ENCODE peak calls at places on chromosomes 4 and X, in nine cellular contexts. One of them, this sample, is unnamed.

GRCh38 chrX:122565952-122566351 is 618.1 kb upstream of the GRIA3 start:
- DNase-seq in lower lobe of right lung: no peak
- DNase-seq in IMR-90: peak
- DNase-seq in H9: no peak
- DNase-seq in stimulated activated CD4-positive, alpha-beta T cell treated with anti-CD3 and anti-CD28 coated beads, Interleukin-4, amount 100 ng/mL, for 48 hours: no peak
- DNase-seq in CD4-positive, alpha-beta memory T cell: no peak
- DNase-seq in activated T-cell treated with anti-CD3 and anti-CD28 coated beads, Interleukin-2, amount 50 U/mL, for 48 hours: no peak
- DNase-seq in activated effector memory CD4-positive, alpha-beta T cell treated with Interleukin-2 at 50 U/mL for 16 hours: no peak
- DNase-seq in tibial artery: no peak
- DNase-seq in this sample: no peak

GRCh38 chr4:87498446-87498900 is 30.7 kb downstream of the SPARCL1 start:
- DNase-seq in stimulated activated CD4-positive, alpha-beta T cell treated with anti-CD3 and anti-CD28 coated beads, Interleukin-4, amount 100 ng/mL, for 48 hours: no peak
- DNase-seq in tibial artery: no peak
- DNase-seq in activated effector memory CD4-positive, alpha-beta T cell treated with Interleukin-2 at 50 U/mL for 16 hours: no peak
- DNase-seq in CD4-positive, alpha-beta memory T cell: no peak
- DNase-seq in lower lobe of right lung: no peak
- DNase-seq in IMR-90: peak
- DNase-seq in activated T-cell treated with anti-CD3 and anti-CD28 coated beads, Interleukin-2, amount 50 U/mL, for 48 hours: no peak
- DNase-seq in H9: no peak
- DNase-seq in this sample: no peak

GRCh38 chr4:107862658-107863057 is 37.9 kb downstream of the SGMS2 start:
- DNase-seq in CD4-positive, alpha-beta memory T cell: no peak
- DNase-seq in activated effector memory CD4-positive, alpha-beta T cell treated with Interleukin-2 at 50 U/mL for 16 hours: no peak
- DNase-seq in IMR-90: peak
- DNase-seq in tibial artery: peak
- DNase-seq in H9: no peak
- DNase-seq in lower lobe of right lung: no peak
- DNase-seq in stimulated activated CD4-positive, alpha-beta T cell treated with anti-CD3 and anti-CD28 coated beads, Interleukin-4, amount 100 ng/mL, for 48 hours: no peak
- DNase-seq in activated T-cell treated with anti-CD3 and anti-CD28 coated beads, Interleukin-2, amount 50 U/mL, for 48 hours: peak
- DNase-seq in this sample: no peak

GRCh38 chr4:141417387-141417786 is 196.7 kb downstream of the ZNF330 start:
- DNase-seq in stimulated activated CD4-positive, alpha-beta T cell treated with anti-CD3 and anti-CD28 coated beads, Interleukin-4, amount 100 ng/mL, for 48 hours: no peak
- DNase-seq in tibial artery: no peak
- DNase-seq in activated T-cell treated with anti-CD3 and anti-CD28 coated beads, Interleukin-2, amount 50 U/mL, for 48 hours: no peak
- DNase-seq in lower lobe of right lung: no peak
- DNase-seq in CD4-positive, alpha-beta memory T cell: no peak
- DNase-seq in H9: no peak
- DNase-seq in IMR-90: peak
- DNase-seq in activated effector memory CD4-positive, alpha-beta T cell treated with Interleukin-2 at 50 U/mL for 16 hours: no peak
- DNase-seq in this sample: no peak

GRCh38 chr4:177726111-177726510 is 283.9 kb upstream of the AGA start:
- DNase-seq in IMR-90: peak
- DNase-seq in lower lobe of right lung: no peak
- DNase-seq in activated T-cell treated with anti-CD3 and anti-CD28 coated beads, Interleukin-2, amount 50 U/mL, for 48 hours: no peak
- DNase-seq in activated effector memory CD4-positive, alpha-beta T cell treated with Interleukin-2 at 50 U/mL for 16 hours: no peak
- DNase-seq in stimulated activated CD4-positive, alpha-beta T cell treated with anti-CD3 and anti-CD28 coated beads, Interleukin-4, amount 100 ng/mL, for 48 hours: no peak
- DNase-seq in tibial artery: no peak
- DNase-seq in CD4-positive, alpha-beta memory T cell: no peak
- DNase-seq in H9: no peak
- DNase-seq in this sample: no peak

GRCh38 chrX:21374163-21374993 is at the start of gene CNKSR2:
- DNase-seq in H9: peak
- DNase-seq in tibial artery: peak
- DNase-seq in activated T-cell treated with anti-CD3 and anti-CD28 coated beads, Interleukin-2, amount 50 U/mL, for 48 hours: peak
- DNase-seq in activated effector memory CD4-positive, alpha-beta T cell treated with Interleukin-2 at 50 U/mL for 16 hours: peak
- DNase-seq in IMR-90: peak
- DNase-seq in lower lobe of right lung: peak
- DNase-seq in stimulated activated CD4-positive, alpha-beta T cell treated with anti-CD3 and anti-CD28 coated beads, Interleukin-4, amount 100 ng/mL, for 48 hours: peak
- DNase-seq in CD4-positive, alpha-beta memory T cell: peak
- DNase-seq in this sample: peak

GRCh38 chr4:52728877-52729276 is 22.3 kb downstream of the ERVMER34-1 start:
- DNase-seq in IMR-90: no peak
- DNase-seq in lower lobe of right lung: no peak
- DNase-seq in activated effector memory CD4-positive, alpha-beta T cell treated with Interleukin-2 at 50 U/mL for 16 hours: no peak
- DNase-seq in H9: no peak
- DNase-seq in CD4-positive, alpha-beta memory T cell: no peak
- DNase-seq in activated T-cell treated with anti-CD3 and anti-CD28 coated beads, Interleukin-2, amount 50 U/mL, for 48 hours: no peak
- DNase-seq in stimulated activated CD4-positive, alpha-beta T cell treated with anti-CD3 and anti-CD28 coated beads, Interleukin-4, amount 100 ng/mL, for 48 hours: no peak
- DNase-seq in tibial artery: no peak
- DNase-seq in this sample: no peak

GRCh38 chrX:2855761-2856160 is 27.0 kb downstream of the GYG2 start:
- DNase-seq in activated effector memory CD4-positive, alpha-beta T cell treated with Interleukin-2 at 50 U/mL for 16 hours: no peak
- DNase-seq in tibial artery: no peak
- DNase-seq in CD4-positive, alpha-beta memory T cell: no peak
- DNase-seq in H9: no peak
- DNase-seq in activated T-cell treated with anti-CD3 and anti-CD28 coated beads, Interleukin-2, amount 50 U/mL, for 48 hours: no peak
- DNase-seq in IMR-90: no peak
- DNase-seq in stimulated activated CD4-positive, alpha-beta T cell treated with anti-CD3 and anti-CD28 coated beads, Interleukin-4, amount 100 ng/mL, for 48 hours: no peak
- DNase-seq in lower lobe of right lung: no peak
- DNase-seq in this sample: no peak

GRCh38 chr4:144572660-144573059 is 73.3 kb upstream of the HHIP start:
- DNase-seq in activated effector memory CD4-positive, alpha-beta T cell treated with Interleukin-2 at 50 U/mL for 16 hours: no peak
- DNase-seq in activated T-cell treated with anti-CD3 and anti-CD28 coated beads, Interleukin-2, amount 50 U/mL, for 48 hours: no peak
- DNase-seq in lower lobe of right lung: no peak
- DNase-seq in tibial artery: no peak
- DNase-seq in stimulated activated CD4-positive, alpha-beta T cell treated with anti-CD3 and anti-CD28 coated beads, Interleukin-4, amount 100 ng/mL, for 48 hours: no peak
- DNase-seq in CD4-positive, alpha-beta memory T cell: no peak
- DNase-seq in H9: peak
- DNase-seq in IMR-90: no peak
- DNase-seq in this sample: no peak

GRCh38 chrX:120120223-120120622 is 4.5 kb upstream of the RHOXF1 start:
- DNase-seq in tibial artery: no peak
- DNase-seq in CD4-positive, alpha-beta memory T cell: no peak
- DNase-seq in activated T-cell treated with anti-CD3 and anti-CD28 coated beads, Interleukin-2, amount 50 U/mL, for 48 hours: no peak
- DNase-seq in stimulated activated CD4-positive, alpha-beta T cell treated with anti-CD3 and anti-CD28 coated beads, Interleukin-4, amount 100 ng/mL, for 48 hours: no peak
- DNase-seq in lower lobe of right lung: peak
- DNase-seq in IMR-90: peak
- DNase-seq in H9: no peak
- DNase-seq in activated effector memory CD4-positive, alpha-beta T cell treated with Interleukin-2 at 50 U/mL for 16 hours: no peak
- DNase-seq in this sample: no peak

GRCh38 chr4:184699941-184700340 is 34.0 kb downstream of the CENPU start:
- DNase-seq in activated T-cell treated with anti-CD3 and anti-CD28 coated beads, Interleukin-2, amount 50 U/mL, for 48 hours: no peak
- DNase-seq in lower lobe of right lung: no peak
- DNase-seq in CD4-positive, alpha-beta memory T cell: no peak
- DNase-seq in H9: no peak
- DNase-seq in activated effector memory CD4-positive, alpha-beta T cell treated with Interleukin-2 at 50 U/mL for 16 hours: no peak
- DNase-seq in tibial artery: no peak
- DNase-seq in IMR-90: peak
- DNase-seq in stimulated activated CD4-positive, alpha-beta T cell treated with anti-CD3 and anti-CD28 coated beads, Interleukin-4, amount 100 ng/mL, for 48 hours: no peak
- DNase-seq in this sample: no peak

GRCh38 chrX:49187028-49187394 is 838 bp upstream of the PRICKLE3 start:
- DNase-seq in IMR-90: no peak
- DNase-seq in activated effector memory CD4-positive, alpha-beta T cell treated with Interleukin-2 at 50 U/mL for 16 hours: no peak
- DNase-seq in stimulated activated CD4-positive, alpha-beta T cell treated with anti-CD3 and anti-CD28 coated beads, Interleukin-4, amount 100 ng/mL, for 48 hours: no peak
- DNase-seq in CD4-positive, alpha-beta memory T cell: no peak
- DNase-seq in lower lobe of right lung: no peak
- DNase-seq in activated T-cell treated with anti-CD3 and anti-CD28 coated beads, Interleukin-2, amount 50 U/mL, for 48 hours: no peak
- DNase-seq in tibial artery: no peak
- DNase-seq in H9: no peak
- DNase-seq in this sample: no peak

GRCh38 chr4:65656008-65656407 is 14.3 kb downstream of the EPHA5 start:
- DNase-seq in lower lobe of right lung: no peak
- DNase-seq in H9: no peak
- DNase-seq in activated effector memory CD4-positive, alpha-beta T cell treated with Interleukin-2 at 50 U/mL for 16 hours: no peak
- DNase-seq in CD4-positive, alpha-beta memory T cell: no peak
- DNase-seq in activated T-cell treated with anti-CD3 and anti-CD28 coated beads, Interleukin-2, amount 50 U/mL, for 48 hours: no peak
- DNase-seq in IMR-90: no peak
- DNase-seq in tibial artery: no peak
- DNase-seq in stimulated activated CD4-positive, alpha-beta T cell treated with anti-CD3 and anti-CD28 coated beads, Interleukin-4, amount 100 ng/mL, for 48 hours: no peak
- DNase-seq in this sample: no peak

GRCh38 chrX:143633530-143634372 is 2.1 kb downstream of the SLITRK4 start:
- DNase-seq in tibial artery: no peak
- DNase-seq in CD4-positive, alpha-beta memory T cell: no peak
- DNase-seq in stimulated activated CD4-positive, alpha-beta T cell treated with anti-CD3 and anti-CD28 coated beads, Interleukin-4, amount 100 ng/mL, for 48 hours: no peak
- DNase-seq in activated effector memory CD4-positive, alpha-beta T cell treated with Interleukin-2 at 50 U/mL for 16 hours: no peak
- DNase-seq in lower lobe of right lung: peak
- DNase-seq in activated T-cell treated with anti-CD3 and anti-CD28 coated beads, Interleukin-2, amount 50 U/mL, for 48 hours: no peak
- DNase-seq in IMR-90: no peak
- DNase-seq in H9: peak
- DNase-seq in this sample: no peak

GRCh38 chrX:101348452-101349222 is at the start of gene TIMM8A:
- DNase-seq in stimulated activated CD4-positive, alpha-beta T cell treated with anti-CD3 and anti-CD28 coated beads, Interleukin-4, amount 100 ng/mL, for 48 hours: peak
- DNase-seq in CD4-positive, alpha-beta memory T cell: peak
- DNase-seq in activated effector memory CD4-positive, alpha-beta T cell treated with Interleukin-2 at 50 U/mL for 16 hours: peak
- DNase-seq in H9: peak
- DNase-seq in lower lobe of right lung: peak
- DNase-seq in IMR-90: peak
- DNase-seq in activated T-cell treated with anti-CD3 and anti-CD28 coated beads, Interleukin-2, amount 50 U/mL, for 48 hours: peak
- DNase-seq in tibial artery: peak
- DNase-seq in this sample: peak

GRCh38 chr4:155591201-155591600 is 75.4 kb upstream of the GUCY1A1 start:
- DNase-seq in activated T-cell treated with anti-CD3 and anti-CD28 coated beads, Interleukin-2, amount 50 U/mL, for 48 hours: no peak
- DNase-seq in activated effector memory CD4-positive, alpha-beta T cell treated with Interleukin-2 at 50 U/mL for 16 hours: no peak
- DNase-seq in CD4-positive, alpha-beta memory T cell: no peak
- DNase-seq in tibial artery: no peak
- DNase-seq in stimulated activated CD4-positive, alpha-beta T cell treated with anti-CD3 and anti-CD28 coated beads, Interleukin-4, amount 100 ng/mL, for 48 hours: no peak
- DNase-seq in lower lobe of right lung: no peak
- DNase-seq in IMR-90: no peak
- DNase-seq in H9: no peak
- DNase-seq in this sample: no peak

GRCh38 chrX:78029663-78030062 is 60.2 kb upstream of the PGAM4 start:
- DNase-seq in tibial artery: no peak
- DNase-seq in IMR-90: peak
- DNase-seq in activated T-cell treated with anti-CD3 and anti-CD28 coated beads, Interleukin-2, amount 50 U/mL, for 48 hours: no peak
- DNase-seq in activated effector memory CD4-positive, alpha-beta T cell treated with Interleukin-2 at 50 U/mL for 16 hours: no peak
- DNase-seq in CD4-positive, alpha-beta memory T cell: no peak
- DNase-seq in lower lobe of right lung: no peak
- DNase-seq in H9: no peak
- DNase-seq in stimulated activated CD4-positive, alpha-beta T cell treated with anti-CD3 and anti-CD28 coated beads, Interleukin-4, amount 100 ng/mL, for 48 hours: no peak
- DNase-seq in this sample: no peak

GRCh38 chrX:136259543-136259942 is 8.3 kb upstream of the MAP7D3 start:
- DNase-seq in activated T-cell treated with anti-CD3 and anti-CD28 coated beads, Interleukin-2, amount 50 U/mL, for 48 hours: no peak
- DNase-seq in tibial artery: peak
- DNase-seq in lower lobe of right lung: no peak
- DNase-seq in H9: no peak
- DNase-seq in stimulated activated CD4-positive, alpha-beta T cell treated with anti-CD3 and anti-CD28 coated beads, Interleukin-4, amount 100 ng/mL, for 48 hours: no peak
- DNase-seq in activated effector memory CD4-positive, alpha-beta T cell treated with Interleukin-2 at 50 U/mL for 16 hours: no peak
- DNase-seq in CD4-positive, alpha-beta memory T cell: no peak
- DNase-seq in IMR-90: peak
- DNase-seq in this sample: no peak

GRCh38 chr4:183101956-183102480 is 3.0 kb downstream of the WWC2 start:
- DNase-seq in CD4-positive, alpha-beta memory T cell: no peak
- DNase-seq in tibial artery: no peak
- DNase-seq in activated effector memory CD4-positive, alpha-beta T cell treated with Interleukin-2 at 50 U/mL for 16 hours: no peak
- DNase-seq in H9: no peak
- DNase-seq in lower lobe of right lung: no peak
- DNase-seq in IMR-90: no peak
- DNase-seq in stimulated activated CD4-positive, alpha-beta T cell treated with anti-CD3 and anti-CD28 coated beads, Interleukin-4, amount 100 ng/mL, for 48 hours: no peak
- DNase-seq in activated T-cell treated with anti-CD3 and anti-CD28 coated beads, Interleukin-2, amount 50 U/mL, for 48 hours: no peak
- DNase-seq in this sample: no peak

GRCh38 chr4:2812985-2813384 is 20.1 kb downstream of the SH3BP2 start:
- DNase-seq in tibial artery: no peak
- DNase-seq in IMR-90: no peak
- DNase-seq in CD4-positive, alpha-beta memory T cell: no peak
- DNase-seq in H9: no peak
- DNase-seq in stimulated activated CD4-positive, alpha-beta T cell treated with anti-CD3 and anti-CD28 coated beads, Interleukin-4, amount 100 ng/mL, for 48 hours: no peak
- DNase-seq in lower lobe of right lung: no peak
- DNase-seq in activated effector memory CD4-positive, alpha-beta T cell treated with Interleukin-2 at 50 U/mL for 16 hours: no peak
- DNase-seq in activated T-cell treated with anti-CD3 and anti-CD28 coated beads, Interleukin-2, amount 50 U/mL, for 48 hours: no peak
- DNase-seq in this sample: no peak

GRCh38 chrX:27598312-27598711 is 8.2 kb downstream of the DCAF8L2 start:
- DNase-seq in tibial artery: no peak
- DNase-seq in IMR-90: no peak
- DNase-seq in stimulated activated CD4-positive, alpha-beta T cell treated with anti-CD3 and anti-CD28 coated beads, Interleukin-4, amount 100 ng/mL, for 48 hours: no peak
- DNase-seq in lower lobe of right lung: no peak
- DNase-seq in H9: no peak
- DNase-seq in activated effector memory CD4-positive, alpha-beta T cell treated with Interleukin-2 at 50 U/mL for 16 hours: no peak
- DNase-seq in activated T-cell treated with anti-CD3 and anti-CD28 coated beads, Interleukin-2, amount 50 U/mL, for 48 hours: no peak
- DNase-seq in CD4-positive, alpha-beta memory T cell: no peak
- DNase-seq in this sample: no peak

GRCh38 chr4:151434183-151434860 is 25.3 kb downstream of the FHIP1A start:
- DNase-seq in stimulated activated CD4-positive, alpha-beta T cell treated with anti-CD3 and anti-CD28 coated beads, Interleukin-4, amount 100 ng/mL, for 48 hours: no peak
- DNase-seq in CD4-positive, alpha-beta memory T cell: no peak
- DNase-seq in tibial artery: no peak
- DNase-seq in IMR-90: peak
- DNase-seq in lower lobe of right lung: no peak
- DNase-seq in activated T-cell treated with anti-CD3 and anti-CD28 coated beads, Interleukin-2, amount 50 U/mL, for 48 hours: no peak
- DNase-seq in H9: no peak
- DNase-seq in activated effector memory CD4-positive, alpha-beta T cell treated with Interleukin-2 at 50 U/mL for 16 hours: no peak
- DNase-seq in this sample: no peak

GRCh38 chr4:3792813-3793212 is 26.6 kb downstream of the ADRA2C start:
- DNase-seq in activated T-cell treated with anti-CD3 and anti-CD28 coated beads, Interleukin-2, amount 50 U/mL, for 48 hours: no peak
- DNase-seq in lower lobe of right lung: peak
- DNase-seq in CD4-positive, alpha-beta memory T cell: no peak
- DNase-seq in H9: peak
- DNase-seq in stimulated activated CD4-positive, alpha-beta T cell treated with anti-CD3 and anti-CD28 coated beads, Interleukin-4, amount 100 ng/mL, for 48 hours: no peak
- DNase-seq in IMR-90: no peak
- DNase-seq in tibial artery: no peak
- DNase-seq in activated effector memory CD4-positive, alpha-beta T cell treated with Interleukin-2 at 50 U/mL for 16 hours: no peak
- DNase-seq in this sample: no peak

GRCh38 chr4:168908859-168909390 is 101.1 kb downstream of the CBR4 start:
- DNase-seq in activated effector memory CD4-positive, alpha-beta T cell treated with Interleukin-2 at 50 U/mL for 16 hours: no peak
- DNase-seq in activated T-cell treated with anti-CD3 and anti-CD28 coated beads, Interleukin-2, amount 50 U/mL, for 48 hours: no peak
- DNase-seq in IMR-90: peak
- DNase-seq in lower lobe of right lung: no peak
- DNase-seq in CD4-positive, alpha-beta memory T cell: no peak
- DNase-seq in H9: no peak
- DNase-seq in stimulated activated CD4-positive, alpha-beta T cell treated with anti-CD3 and anti-CD28 coated beads, Interleukin-4, amount 100 ng/mL, for 48 hours: no peak
- DNase-seq in tibial artery: no peak
- DNase-seq in this sample: no peak

GRCh38 chrX:794311-794710 is 163.7 kb downstream of the SHOX start:
- DNase-seq in stimulated activated CD4-positive, alpha-beta T cell treated with anti-CD3 and anti-CD28 coated beads, Interleukin-4, amount 100 ng/mL, for 48 hours: no peak
- DNase-seq in tibial artery: no peak
- DNase-seq in lower lobe of right lung: no peak
- DNase-seq in activated T-cell treated with anti-CD3 and anti-CD28 coated beads, Interleukin-2, amount 50 U/mL, for 48 hours: no peak
- DNase-seq in IMR-90: no peak
- DNase-seq in activated effector memory CD4-positive, alpha-beta T cell treated with Interleukin-2 at 50 U/mL for 16 hours: no peak
- DNase-seq in H9: no peak
- DNase-seq in CD4-positive, alpha-beta memory T cell: no peak
- DNase-seq in this sample: no peak

GRCh38 chrX:7444967-7445366 is 297.0 kb upstream of the PUDP start:
- DNase-seq in lower lobe of right lung: no peak
- DNase-seq in CD4-positive, alpha-beta memory T cell: no peak
- DNase-seq in IMR-90: no peak
- DNase-seq in stimulated activated CD4-positive, alpha-beta T cell treated with anti-CD3 and anti-CD28 coated beads, Interleukin-4, amount 100 ng/mL, for 48 hours: no peak
- DNase-seq in H9: no peak
- DNase-seq in activated effector memory CD4-positive, alpha-beta T cell treated with Interleukin-2 at 50 U/mL for 16 hours: no peak
- DNase-seq in activated T-cell treated with anti-CD3 and anti-CD28 coated beads, Interleukin-2, amount 50 U/mL, for 48 hours: peak
- DNase-seq in tibial artery: no peak
- DNase-seq in this sample: no peak

GRCh38 chr4:81472249-81473085 is 760 bp upstream of the RASGEF1B start:
- DNase-seq in tibial artery: peak
- DNase-seq in H9: peak
- DNase-seq in activated effector memory CD4-positive, alpha-beta T cell treated with Interleukin-2 at 50 U/mL for 16 hours: no peak
- DNase-seq in activated T-cell treated with anti-CD3 and anti-CD28 coated beads, Interleukin-2, amount 50 U/mL, for 48 hours: no peak
- DNase-seq in lower lobe of right lung: peak
- DNase-seq in CD4-positive, alpha-beta memory T cell: no peak
- DNase-seq in IMR-90: no peak
- DNase-seq in stimulated activated CD4-positive, alpha-beta T cell treated with anti-CD3 and anti-CD28 coated beads, Interleukin-4, amount 100 ng/mL, for 48 hours: no peak
- DNase-seq in this sample: no peak

GRCh38 chrX:10665681-10666080 is 45.3 kb upstream of the MID1 start:
- DNase-seq in stimulated activated CD4-positive, alpha-beta T cell treated with anti-CD3 and anti-CD28 coated beads, Interleukin-4, amount 100 ng/mL, for 48 hours: no peak
- DNase-seq in tibial artery: no peak
- DNase-seq in IMR-90: no peak
- DNase-seq in activated effector memory CD4-positive, alpha-beta T cell treated with Interleukin-2 at 50 U/mL for 16 hours: no peak
- DNase-seq in lower lobe of right lung: no peak
- DNase-seq in CD4-positive, alpha-beta memory T cell: no peak
- DNase-seq in H9: no peak
- DNase-seq in activated T-cell treated with anti-CD3 and anti-CD28 coated beads, Interleukin-2, amount 50 U/mL, for 48 hours: no peak
- DNase-seq in this sample: no peak

GRCh38 chr4:154559141-154559841 is 3.5 kb upstream of the FGB start:
- DNase-seq in stimulated activated CD4-positive, alpha-beta T cell treated with anti-CD3 and anti-CD28 coated beads, Interleukin-4, amount 100 ng/mL, for 48 hours: no peak
- DNase-seq in lower lobe of right lung: no peak
- DNase-seq in IMR-90: peak
- DNase-seq in CD4-positive, alpha-beta memory T cell: no peak
- DNase-seq in H9: peak
- DNase-seq in tibial artery: no peak
- DNase-seq in activated effector memory CD4-positive, alpha-beta T cell treated with Interleukin-2 at 50 U/mL for 16 hours: no peak
- DNase-seq in activated T-cell treated with anti-CD3 and anti-CD28 coated beads, Interleukin-2, amount 50 U/mL, for 48 hours: peak
- DNase-seq in this sample: peak

GRCh38 chr4:73851293-73851692 is 1.8 kb upstream of the PF4V1 start:
- DNase-seq in activated T-cell treated with anti-CD3 and anti-CD28 coated beads, Interleukin-2, amount 50 U/mL, for 48 hours: no peak
- DNase-seq in tibial artery: no peak
- DNase-seq in IMR-90: no peak
- DNase-seq in stimulated activated CD4-positive, alpha-beta T cell treated with anti-CD3 and anti-CD28 coated beads, Interleukin-4, amount 100 ng/mL, for 48 hours: no peak
- DNase-seq in activated effector memory CD4-positive, alpha-beta T cell treated with Interleukin-2 at 50 U/mL for 16 hours: no peak
- DNase-seq in lower lobe of right lung: no peak
- DNase-seq in CD4-positive, alpha-beta memory T cell: no peak
- DNase-seq in H9: no peak
- DNase-seq in this sample: no peak

GRCh38 chr4:41389356-41389755 is 132.6 kb downstream of the UCHL1 start:
- DNase-seq in activated effector memory CD4-positive, alpha-beta T cell treated with Interleukin-2 at 50 U/mL for 16 hours: no peak
- DNase-seq in tibial artery: no peak
- DNase-seq in stimulated activated CD4-positive, alpha-beta T cell treated with anti-CD3 and anti-CD28 coated beads, Interleukin-4, amount 100 ng/mL, for 48 hours: no peak
- DNase-seq in lower lobe of right lung: no peak
- DNase-seq in activated T-cell treated with anti-CD3 and anti-CD28 coated beads, Interleukin-2, amount 50 U/mL, for 48 hours: no peak
- DNase-seq in H9: no peak
- DNase-seq in IMR-90: no peak
- DNase-seq in CD4-positive, alpha-beta memory T cell: no peak
- DNase-seq in this sample: no peak

This sample was measured in GM12891.